ENCODE peak calls at places on chromosomes 13 and 19, in six cellular contexts. O, Z, S, K, J and N are unnamed samples.

GRCh38 chr19:7763696-7764095 is 653 bp downstream of the CLEC4M start:
- DNase-seq in O (no peak), Z (no peak), S (no peak), K (no peak), J (no peak), N (no peak)

GRCh38 chr19:54952591-54953344 is 5.4 kb upstream of the NLRP7 start:
- DNase-seq in O (peak; percentile 58), Z (peak; percentile 54), S (peak; percentile 22), K (no peak), J (peak; percentile 37), N (no peak)

GRCh38 chr13:112760440-112760839 is 70.6 kb downstream of the ATP11A start:
- DNase-seq in O (no peak), Z (peak; percentile 56), S (no peak), K (no peak), J (no peak), N (no peak)

GRCh38 chr19:6519289-6519688 is 11.5 kb upstream of the TNFSF9 start:
- DNase-seq in O (no peak), Z (peak; percentile 92), S (no peak), K (no peak), J (no peak), N (no peak)

GRCh38 chr13:97141564-97142005 is 80.5 kb upstream of the MBNL2 start:
- DNase-seq in O (peak; percentile 26), Z (peak; percentile 93), S (peak; percentile 34), K (no peak), J (peak; percentile 55), N (peak; percentile 78)

GRCh38 chr13:22592515-22592914 is 588.3 kb upstream of the SGCG start:
- DNase-seq in O (no peak), Z (peak; percentile 0), S (no peak), K (no peak), J (no peak), N (no peak)

GRCh38 chr19:18253716-18254115 is 20.5 kb downstream of the IQCN start:
- DNase-seq in O (no peak), Z (peak; percentile 58), S (no peak), K (no peak), J (peak; percentile 18), N (no peak)

GRCh38 chr19:18859676-18860301 is 28.0 kb downstream of the UPF1 start:
- DNase-seq in O (no peak), Z (no peak), S (no peak), K (no peak), J (no peak), N (no peak)

GRCh38 chr19:44677019-44677809 is 5.9 kb downstream of the CEACAM19 start:
- DNase-seq in O (peak; percentile 21), Z (peak; percentile 67), S (no peak), K (no peak), J (no peak), N (peak; percentile 63)

GRCh38 chr13:114299604-114300305 is 14.5 kb upstream of the CHAMP1 start:
- DNase-seq in O (no peak), Z (no peak), S (no peak), K (no peak), J (no peak), N (no peak)

GRCh38 chr13:64074989-64075474 is 2659.4 kb upstream of the PCDH20 start:
- DNase-seq in O (no peak), Z (no peak), S (no peak), K (no peak), J (no peak), N (peak; percentile 40)

GRCh38 chr13:113912596-113912995 is 48.7 kb upstream of the GAS6 start:
- DNase-seq in O (no peak), Z (no peak), S (no peak), K (no peak), J (no peak), N (no peak)

GRCh38 chr19:16722591-16722990 is 2.9 kb downstream of the NWD1 start:
- DNase-seq in O (no peak), Z (no peak), S (no peak), K (no peak), J (no peak), N (no peak)

GRCh38 chr13:98450495-98451167 is 126.3 kb downstream of the STK24 start:
- DNase-seq in O (no peak), Z (peak; percentile 40), S (no peak), K (no peak), J (no peak), N (no peak)

GRCh38 chr19:11247391-11247790 is 8.0 kb downstream of the ANGPTL8 start:
- DNase-seq in O (no peak), Z (no peak), S (peak; percentile 37), K (no peak), J (peak; percentile 44), N (no peak)

GRCh38 chr19:40599331-40600085 is 1.7 kb upstream of the LTBP4 start:
- DNase-seq in O (peak; percentile 28), Z (no peak), S (peak; percentile 45), K (no peak), J (no peak), N (peak; percentile 62)

GRCh38 chr19:8463343-8463742 is 18.6 kb downstream of the HNRNPM start:
- DNase-seq in O (no peak), Z (no peak), S (no peak), K (no peak), J (no peak), N (no peak)

GRCh38 chr13:100075700-100076587 is 12.9 kb upstream of the PCCA start:
- DNase-seq in O (no peak), Z (peak; percentile 43), S (no peak), K (no peak), J (no peak), N (no peak)

GRCh38 chr13:44755872-44756271 is 179.7 kb upstream of the TSC22D1 start:
- DNase-seq in O (no peak), Z (peak; percentile 77), S (no peak), K (no peak), J (no peak), N (no peak)

GRCh38 chr19:55080121-55080914 is 4.6 kb downstream of the EPS8L1 start:
- DNase-seq in O (peak; percentile 83), Z (peak; percentile 78), S (no peak), K (no peak), J (peak; percentile 59), N (peak; percentile 93)

GRCh38 chr19:17473041-17473440 is 2.7 kb downstream of the SLC27A1 start:
- DNase-seq in O (no peak), Z (peak; percentile 88), S (no peak), K (no peak), J (peak; percentile 38), N (no peak)

GRCh38 chr19:23991170-23991569 is 76.5 kb downstream of the ZNF726 start:
- DNase-seq in O (no peak), Z (no peak), S (no peak), K (no peak), J (peak; percentile 80), N (no peak)

GRCh38 chr19:46232029-46232428 is 2.5 kb downstream of the IGFL1 start:
- DNase-seq in O (no peak), Z (no peak), S (no peak), K (no peak), J (no peak), N (no peak)
- H3K9me3 ChIP-seq in O (no peaks in the 10 kb centered on the region), Z (no peaks in the 10 kb centered on the region), S (no peaks in the 10 kb centered on the region), K (no peaks in the 10 kb centered on the region), J (no peaks in the 10 kb centered on the region), N (no peaks in the 10 kb centered on the region)

GRCh38 chr19:41626877-41627276 is at the start of gene CEACAM4:
- DNase-seq in O (no peak), Z (no peak), S (peak; percentile 48), K (no peak), J (peak; percentile 62), N (no peak)

GRCh38 chr19:41624515-41624914 is 2.4 kb downstream of the CEACAM4 start:
- DNase-seq in O (no peak), Z (no peak), S (no peak), K (no peak), J (no peak), N (no peak)

GRCh38 chr19:41623360-41623759 is 3.5 kb downstream of the CEACAM4 start:
- DNase-seq in O (no peak), Z (no peak), S (no peak), K (no peak), J (peak; percentile 56), N (no peak)

GRCh38 chr19:41626278-41626677 is 596 bp downstream of the CEACAM4 start:
- DNase-seq in O (no peak), Z (no peak), S (no peak), K (no peak), J (no peak), N (no peak)

GRCh38 chr19:41627966-41628675 is 1.2 kb upstream of the CEACAM4 start:
- DNase-seq in O (no peak), Z (no peak), S (no peak), K (no peak), J (no peak), N (no peak)
- H3K9me3 ChIP-seq in O (peaks cover 15% of the 10 kb centered on the region), Z (no peaks in the 10 kb centered on the region), S (no peaks in the 10 kb centered on the region), K (no peaks in the 10 kb centered on the region), J (no peaks in the 10 kb centered on the region), N (no peaks in the 10 kb centered on the region)

GRCh38 chr19:15501596-15501995 is 6.7 kb upstream of the CYP4F22 start:
- DNase-seq in O (no peak), Z (no peak), S (no peak), K (no peak), J (no peak), N (no peak)
- H3K9me3 ChIP-seq in O (peaks cover 6% of the 10 kb centered on the region), Z (no peaks in the 10 kb centered on the region), S (no peaks in the 10 kb centered on the region), K (no peaks in the 10 kb centered on the region), J (no peaks in the 10 kb centered on the region), N (no peaks in the 10 kb centered on the region)

GRCh38 chr13:41152005-41152404 is 19.4 kb upstream of the KBTBD6 start:
- DNase-seq in O (no peak), Z (no peak), S (no peak), K (no peak), J (no peak), N (no peak)

GRCh38 chr13:41144576-41144975 is 12.0 kb upstream of the KBTBD6 start:
- DNase-seq in O (no peak), Z (no peak), S (no peak), K (no peak), J (no peak), N (no peak)

GRCh38 chr13:41150058-41150457 is 17.5 kb upstream of the KBTBD6 start:
- DNase-seq in O (no peak), Z (no peak), S (no peak), K (no peak), J (no peak), N (no peak)

GRCh38 chr13:41145136-41145908 is 12.7 kb upstream of the KBTBD6 start:
- DNase-seq in O (no peak), Z (peak; percentile 48), S (no peak), K (no peak), J (no peak), N (no peak)

DNA sequence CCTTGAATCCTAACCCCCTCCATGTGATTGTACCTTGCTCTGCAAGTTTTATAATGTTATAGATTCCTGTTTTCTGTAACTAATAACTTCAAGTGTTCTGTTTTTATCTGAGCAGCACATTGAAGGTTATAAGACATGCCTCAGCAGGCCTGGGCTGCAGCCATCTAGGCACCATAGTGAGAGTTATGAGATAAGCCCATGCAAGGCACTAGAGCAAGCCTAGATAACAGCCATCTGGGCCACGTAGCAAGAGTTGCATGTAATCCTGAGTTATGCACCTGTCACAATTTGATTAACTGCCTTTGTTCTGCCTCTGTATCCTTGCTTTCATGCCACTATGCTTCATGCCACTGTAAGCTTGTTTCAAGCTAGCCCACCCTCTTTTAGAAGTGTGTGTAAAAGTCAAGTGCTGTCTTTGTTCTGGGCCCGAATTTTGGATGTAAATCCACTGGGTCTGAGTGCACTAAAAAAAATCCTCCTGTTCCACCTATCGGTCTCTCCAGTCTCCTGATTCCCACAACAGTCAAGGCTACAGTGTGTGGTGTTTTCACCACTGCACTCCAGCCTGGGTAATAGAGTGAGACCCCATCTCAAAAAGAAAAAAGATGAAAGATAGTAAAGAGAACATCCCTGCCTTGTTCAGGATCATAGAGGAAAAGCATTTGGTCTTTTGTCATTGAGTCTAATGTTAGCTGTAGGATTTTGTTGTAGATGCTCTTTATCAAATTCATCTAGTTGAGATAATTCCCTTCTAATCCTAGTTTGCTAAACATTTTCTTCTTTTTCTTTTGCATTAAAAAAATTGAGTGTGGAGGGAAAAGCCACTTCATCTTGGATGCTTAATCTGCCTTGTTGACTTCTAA is 16.1 kb upstream of the KBTBD6 start:
- DNase-seq in O (no peak), Z (no peak), S (no peak), K (no peak), J (no peak), N (no peak)
- H3K9me3 ChIP-seq in O (peaks cover 29% of the 10 kb centered on the region), Z (no peaks in the 10 kb centered on the region), S (peaks cover 32% of the 10 kb centered on the region), K (peaks cover 13% of the 10 kb centered on the region), J (no peaks in the 10 kb centered on the region), N (peaks cover 15% of the 10 kb centered on the region)